ENCODE peak calls at places on chromosomes 7 and 10, in nine cellular contexts. One of them, this sample, is unnamed.

GRCh38 chr10:32237644-32238345 is 109.2 kb downstream of the EPC1 start:
- DNase-seq in CD8-positive, alpha-beta T cell: no peak
- DNase-seq in lung: no peak
- DNase-seq in GF-D8: no peak
- DNase-seq in NCI-H774: no peak
- DNase-seq in T-helper 2 cell treated with Interferon-gamma antibody and Interleukin-4, amounts not matched to agents 5 μg/mL and 100 μg/mL, for 36 hours: no peak
- DNase-seq in HuH-7.5: no peak
- DNase-seq in H9: no peak
- DNase-seq in RPMI8226: no peak
- DNase-seq in this sample: no peak

GRCh38 chr10:71396084-71396713 is 521 bp upstream of the CDH23 start:
- DNase-seq in NCI-H774: peak; percentile 34
- DNase-seq in GF-D8: no peak
- DNase-seq in T-helper 2 cell treated with Interferon-gamma antibody and Interleukin-4, amounts not matched to agents 5 μg/mL and 100 μg/mL, for 36 hours: no peak
- DNase-seq in RPMI8226: no peak
- DNase-seq in CD8-positive, alpha-beta T cell: no peak
- DNase-seq in HuH-7.5: peak; percentile 54
- DNase-seq in H9: peak; percentile 84
- DNase-seq in lung: no peak
- DNase-seq in this sample: no peak

GRCh38 chr10:110773693-110774068 is 98.0 kb upstream of the PDCD4 start:
- DNase-seq in HuH-7.5: no peak
- DNase-seq in T-helper 2 cell treated with Interferon-gamma antibody and Interleukin-4, amounts not matched to agents 5 μg/mL and 100 μg/mL, for 36 hours: no peak
- DNase-seq in lung: no peak
- DNase-seq in H9: no peak
- DNase-seq in RPMI8226: no peak
- DNase-seq in CD8-positive, alpha-beta T cell: no peak
- DNase-seq in NCI-H774: no peak
- DNase-seq in GF-D8: no peak
- DNase-seq in this sample: no peak

GRCh38 chr10:87659571-87660483 is at the start of gene PAPSS2:
- DNase-seq in HuH-7.5: peak; percentile 32
- DNase-seq in NCI-H774: no peak
- DNase-seq in RPMI8226: no peak
- DNase-seq in GF-D8: no peak
- DNase-seq in H9: peak; percentile 71
- DNase-seq in lung: peak; percentile 73
- DNase-seq in CD8-positive, alpha-beta T cell: no peak
- DNase-seq in T-helper 2 cell treated with Interferon-gamma antibody and Interleukin-4, amounts not matched to agents 5 μg/mL and 100 μg/mL, for 36 hours: no peak
- DNase-seq in this sample: no peak

GRCh38 chr10:101851411-101852116 is 8.0 kb upstream of the KCNIP2 start:
- DNase-seq in NCI-H774: no peak
- DNase-seq in RPMI8226: no peak
- DNase-seq in CD8-positive, alpha-beta T cell: no peak
- DNase-seq in T-helper 2 cell treated with Interferon-gamma antibody and Interleukin-4, amounts not matched to agents 5 μg/mL and 100 μg/mL, for 36 hours: no peak
- DNase-seq in H9: no peak
- DNase-seq in GF-D8: no peak
- DNase-seq in lung: no peak
- DNase-seq in HuH-7.5: no peak
- DNase-seq in this sample: no peak

GRCh38 chr7:40298421-40298820 is 163.6 kb downstream of the SUGCT start:
- DNase-seq in GF-D8: no peak
- DNase-seq in CD8-positive, alpha-beta T cell: no peak
- DNase-seq in NCI-H774: no peak
- DNase-seq in H9: no peak
- DNase-seq in RPMI8226: no peak
- DNase-seq in T-helper 2 cell treated with Interferon-gamma antibody and Interleukin-4, amounts not matched to agents 5 μg/mL and 100 μg/mL, for 36 hours: no peak
- DNase-seq in lung: no peak
- DNase-seq in HuH-7.5: no peak
- DNase-seq in this sample: no peak

GRCh38 chr7:108805808-108806397 is 236.2 kb downstream of the DNAJB9 start:
- DNase-seq in CD8-positive, alpha-beta T cell: no peak
- DNase-seq in H9: no peak
- DNase-seq in T-helper 2 cell treated with Interferon-gamma antibody and Interleukin-4, amounts not matched to agents 5 μg/mL and 100 μg/mL, for 36 hours: no peak
- DNase-seq in RPMI8226: peak; percentile 21
- DNase-seq in GF-D8: no peak
- DNase-seq in NCI-H774: peak; percentile 7
- DNase-seq in HuH-7.5: peak; percentile 10
- DNase-seq in lung: no peak
- DNase-seq in this sample: peak; percentile 61

GRCh38 chr10:90378524-90379076 is 479.2 kb downstream of the HTR7 start:
- DNase-seq in RPMI8226: no peak
- DNase-seq in GF-D8: no peak
- DNase-seq in lung: no peak
- DNase-seq in HuH-7.5: no peak
- DNase-seq in NCI-H774: no peak
- DNase-seq in T-helper 2 cell treated with Interferon-gamma antibody and Interleukin-4, amounts not matched to agents 5 μg/mL and 100 μg/mL, for 36 hours: no peak
- DNase-seq in CD8-positive, alpha-beta T cell: no peak
- DNase-seq in H9: no peak
- DNase-seq in this sample: no peak

GRCh38 chr7:157407512-157408257 is 70.9 kb downstream of the DNAJB6 start:
- DNase-seq in CD8-positive, alpha-beta T cell: no peak
- DNase-seq in H9: no peak
- DNase-seq in lung: no peak
- DNase-seq in T-helper 2 cell treated with Interferon-gamma antibody and Interleukin-4, amounts not matched to agents 5 μg/mL and 100 μg/mL, for 36 hours: no peak
- DNase-seq in RPMI8226: no peak
- DNase-seq in NCI-H774: no peak
- DNase-seq in HuH-7.5: no peak
- DNase-seq in GF-D8: no peak
- DNase-seq in this sample: no peak

GRCh38 chr7:37993060-37993501 is 72.6 kb downstream of the EPDR1 start:
- DNase-seq in lung: no peak
- DNase-seq in RPMI8226: no peak
- DNase-seq in CD8-positive, alpha-beta T cell: no peak
- DNase-seq in NCI-H774: no peak
- DNase-seq in H9: no peak
- DNase-seq in T-helper 2 cell treated with Interferon-gamma antibody and Interleukin-4, amounts not matched to agents 5 μg/mL and 100 μg/mL, for 36 hours: no peak
- DNase-seq in GF-D8: no peak
- DNase-seq in HuH-7.5: no peak
- DNase-seq in this sample: no peak

GRCh38 chr7:44673771-44674170 is 67.3 kb downstream of the OGDH start:
- DNase-seq in RPMI8226: no peak
- DNase-seq in T-helper 2 cell treated with Interferon-gamma antibody and Interleukin-4, amounts not matched to agents 5 μg/mL and 100 μg/mL, for 36 hours: no peak
- DNase-seq in GF-D8: no peak
- DNase-seq in H9: no peak
- DNase-seq in lung: no peak
- DNase-seq in HuH-7.5: no peak
- DNase-seq in CD8-positive, alpha-beta T cell: no peak
- DNase-seq in NCI-H774: no peak
- DNase-seq in this sample: no peak

GRCh38 chr7:151437163-151437553 is 2.8 kb downstream of the CRYGN start:
- DNase-seq in HuH-7.5: no peak
- DNase-seq in lung: no peak
- DNase-seq in CD8-positive, alpha-beta T cell: no peak
- DNase-seq in RPMI8226: no peak
- DNase-seq in GF-D8: no peak
- DNase-seq in NCI-H774: no peak
- DNase-seq in T-helper 2 cell treated with Interferon-gamma antibody and Interleukin-4, amounts not matched to agents 5 μg/mL and 100 μg/mL, for 36 hours: no peak
- DNase-seq in H9: no peak
- DNase-seq in this sample: no peak

GRCh38 chr10:6279540-6280267 is 77.0 kb downstream of the PFKFB3 start:
- DNase-seq in GF-D8: no peak
- DNase-seq in RPMI8226: no peak
- DNase-seq in T-helper 2 cell treated with Interferon-gamma antibody and Interleukin-4, amounts not matched to agents 5 μg/mL and 100 μg/mL, for 36 hours: no peak
- DNase-seq in NCI-H774: no peak
- DNase-seq in H9: peak; percentile 68
- DNase-seq in lung: no peak
- DNase-seq in HuH-7.5: peak; percentile 42
- DNase-seq in CD8-positive, alpha-beta T cell: no peak
- DNase-seq in this sample: no peak

GRCh38 chr10:82736305-82736704 is 861.3 kb downstream of the NRG3 start:
- DNase-seq in NCI-H774: no peak
- DNase-seq in lung: no peak
- DNase-seq in CD8-positive, alpha-beta T cell: no peak
- DNase-seq in GF-D8: no peak
- DNase-seq in H9: no peak
- DNase-seq in RPMI8226: no peak
- DNase-seq in T-helper 2 cell treated with Interferon-gamma antibody and Interleukin-4, amounts not matched to agents 5 μg/mL and 100 μg/mL, for 36 hours: no peak
- DNase-seq in HuH-7.5: no peak
- DNase-seq in this sample: no peak

GRCh38 chr10:60849762-60850161 is 71.5 kb downstream of the CDK1 start:
- DNase-seq in GF-D8: no peak
- DNase-seq in HuH-7.5: no peak
- DNase-seq in H9: no peak
- DNase-seq in lung: no peak
- DNase-seq in T-helper 2 cell treated with Interferon-gamma antibody and Interleukin-4, amounts not matched to agents 5 μg/mL and 100 μg/mL, for 36 hours: no peak
- DNase-seq in NCI-H774: no peak
- DNase-seq in RPMI8226: no peak
- DNase-seq in CD8-positive, alpha-beta T cell: no peak
- DNase-seq in this sample: no peak

GRCh38 chr7:84085147-84085546 is 109.4 kb downstream of the SEMA3A start:
- DNase-seq in T-helper 2 cell treated with Interferon-gamma antibody and Interleukin-4, amounts not matched to agents 5 μg/mL and 100 μg/mL, for 36 hours: no peak
- DNase-seq in CD8-positive, alpha-beta T cell: no peak
- DNase-seq in GF-D8: no peak
- DNase-seq in H9: no peak
- DNase-seq in HuH-7.5: no peak
- DNase-seq in lung: no peak
- DNase-seq in NCI-H774: no peak
- DNase-seq in RPMI8226: no peak
- DNase-seq in this sample: no peak

GRCh38 chr7:134703781-134704180 is 57.1 kb downstream of the BPGM start:
- DNase-seq in H9: no peak
- DNase-seq in T-helper 2 cell treated with Interferon-gamma antibody and Interleukin-4, amounts not matched to agents 5 μg/mL and 100 μg/mL, for 36 hours: no peak
- DNase-seq in GF-D8: no peak
- DNase-seq in lung: no peak
- DNase-seq in NCI-H774: no peak
- DNase-seq in CD8-positive, alpha-beta T cell: no peak
- DNase-seq in RPMI8226: no peak
- DNase-seq in HuH-7.5: no peak
- DNase-seq in this sample: no peak

GRCh38 chr7:51318886-51319579 is 2.4 kb upstream of the COBL start:
- DNase-seq in T-helper 2 cell treated with Interferon-gamma antibody and Interleukin-4, amounts not matched to agents 5 μg/mL and 100 μg/mL, for 36 hours: no peak
- DNase-seq in NCI-H774: no peak
- DNase-seq in H9: no peak
- DNase-seq in RPMI8226: peak; percentile 77
- DNase-seq in CD8-positive, alpha-beta T cell: no peak
- DNase-seq in HuH-7.5: peak; percentile 64
- DNase-seq in GF-D8: no peak
- DNase-seq in lung: no peak
- DNase-seq in this sample: no peak

GRCh38 chr7:2523461-2523905 is 3.9 kb downstream of the LFNG start:
- DNase-seq in HuH-7.5: no peak
- DNase-seq in lung: no peak
- DNase-seq in T-helper 2 cell treated with Interferon-gamma antibody and Interleukin-4, amounts not matched to agents 5 μg/mL and 100 μg/mL, for 36 hours: no peak
- DNase-seq in GF-D8: peak; percentile 57
- DNase-seq in RPMI8226: peak; percentile 46
- DNase-seq in CD8-positive, alpha-beta T cell: no peak
- DNase-seq in NCI-H774: peak; percentile 63
- DNase-seq in H9: peak; percentile 79
- DNase-seq in this sample: no peak

GRCh38 chr7:34807548-34808340 is 149.7 kb downstream of the NPSR1 start:
- DNase-seq in lung: no peak
- DNase-seq in GF-D8: no peak
- DNase-seq in NCI-H774: no peak
- DNase-seq in HuH-7.5: no peak
- DNase-seq in T-helper 2 cell treated with Interferon-gamma antibody and Interleukin-4, amounts not matched to agents 5 μg/mL and 100 μg/mL, for 36 hours: no peak
- DNase-seq in CD8-positive, alpha-beta T cell: no peak
- DNase-seq in RPMI8226: peak; percentile 10
- DNase-seq in H9: no peak
- DNase-seq in this sample: no peak

GRCh38 chr7:136163333-136163732 is 186.2 kb upstream of the MTPN start:
- DNase-seq in T-helper 2 cell treated with Interferon-gamma antibody and Interleukin-4, amounts not matched to agents 5 μg/mL and 100 μg/mL, for 36 hours: no peak
- DNase-seq in GF-D8: no peak
- DNase-seq in RPMI8226: no peak
- DNase-seq in H9: no peak
- DNase-seq in CD8-positive, alpha-beta T cell: no peak
- DNase-seq in HuH-7.5: no peak
- DNase-seq in lung: no peak
- DNase-seq in NCI-H774: no peak
- DNase-seq in this sample: no peak

GRCh38 chr7:45182856-45183710 is 25.5 kb downstream of the RAMP3 start:
- DNase-seq in GF-D8: no peak
- DNase-seq in RPMI8226: no peak
- DNase-seq in CD8-positive, alpha-beta T cell: no peak
- DNase-seq in H9: peak; percentile 24
- DNase-seq in lung: no peak
- DNase-seq in HuH-7.5: no peak
- DNase-seq in NCI-H774: no peak
- DNase-seq in T-helper 2 cell treated with Interferon-gamma antibody and Interleukin-4, amounts not matched to agents 5 μg/mL and 100 μg/mL, for 36 hours: no peak
- DNase-seq in this sample: no peak

GRCh38 chr10:1054684-1055083 is 1.5 kb upstream of the WDR37 start:
- DNase-seq in HuH-7.5: no peak
- DNase-seq in H9: no peak
- DNase-seq in lung: no peak
- DNase-seq in T-helper 2 cell treated with Interferon-gamma antibody and Interleukin-4, amounts not matched to agents 5 μg/mL and 100 μg/mL, for 36 hours: no peak
- DNase-seq in CD8-positive, alpha-beta T cell: no peak
- DNase-seq in RPMI8226: no peak
- DNase-seq in GF-D8: no peak
- DNase-seq in NCI-H774: no peak
- DNase-seq in this sample: no peak

GRCh38 chr7:125256446-125256845 is 326.8 kb upstream of the POT1 start:
- DNase-seq in HuH-7.5: no peak
- DNase-seq in H9: no peak
- DNase-seq in CD8-positive, alpha-beta T cell: no peak
- DNase-seq in NCI-H774: no peak
- DNase-seq in RPMI8226: no peak
- DNase-seq in GF-D8: no peak
- DNase-seq in T-helper 2 cell treated with Interferon-gamma antibody and Interleukin-4, amounts not matched to agents 5 μg/mL and 100 μg/mL, for 36 hours: no peak
- DNase-seq in lung: no peak
- DNase-seq in this sample: no peak

This sample was measured in NAMALWA.